ENCODE peak calls at places on chromosomes 5 and 9, in seven cellular contexts. One of them, this sample, is unnamed.
A peak's percentile ranks its signal among the peaks of the same experiment; 100 is the strongest.

GRCh38 chr5:75461679-75462078 is 49.8 kb downstream of the CERT1 start:
- DNase-seq in uterus: no peak
- DNase-seq in body of pancreas: no peak
- DNase-seq in AG10803: peak; percentile 60
- DNase-seq in mesothelial cell of epicardium: no peak
- DNase-seq in heart right ventricle: no peak
- DNase-seq in B cell: no peak
- DNase-seq in this sample: no peak

GRCh38 chr5:113052041-113052795 is 75.6 kb downstream of the DCP2 start:
- DNase-seq in uterus: no peak
- DNase-seq in body of pancreas: no peak
- DNase-seq in AG10803: no peak
- DNase-seq in mesothelial cell of epicardium: no peak
- DNase-seq in heart right ventricle: no peak
- DNase-seq in B cell: no peak
- DNase-seq in this sample: no peak

GRCh38 chr5:113523168-113523567 is 9.7 kb downstream of the YTHDC2 start:
- DNase-seq in uterus: no peak
- DNase-seq in body of pancreas: no peak
- DNase-seq in AG10803: no peak
- DNase-seq in mesothelial cell of epicardium: no peak
- DNase-seq in heart right ventricle: no peak
- DNase-seq in B cell: no peak
- DNase-seq in this sample: no peak

GRCh38 chr5:141543053-141543452 is 54.2 kb downstream of the PCDHGC5 start:
- DNase-seq in uterus: no peak
- DNase-seq in body of pancreas: no peak
- DNase-seq in AG10803: no peak
- DNase-seq in mesothelial cell of epicardium: no peak
- DNase-seq in heart right ventricle: no peak
- DNase-seq in B cell: no peak
- DNase-seq in this sample: no peak

GRCh38 chr9:121472361-121472910 is 27.2 kb downstream of the GGTA1 start:
- DNase-seq in uterus: no peak
- DNase-seq in body of pancreas: no peak
- DNase-seq in AG10803: no peak
- DNase-seq in mesothelial cell of epicardium: no peak
- DNase-seq in heart right ventricle: no peak
- DNase-seq in B cell: no peak
- DNase-seq in this sample: no peak

GRCh38 chr5:139696894-139697658 is 48.9 kb downstream of the CXXC5 start:
- DNase-seq in uterus: peak; percentile 88
- DNase-seq in body of pancreas: peak; percentile 76
- DNase-seq in AG10803: peak; percentile 93
- DNase-seq in mesothelial cell of epicardium: peak; percentile 71
- DNase-seq in heart right ventricle: peak; percentile 87
- DNase-seq in B cell: no peak
- DNase-seq in this sample: peak; percentile 61

GRCh38 chr5:176388003-176388340 is 426 bp downstream of the NOP16 start:
- DNase-seq in uterus: no peak
- DNase-seq in body of pancreas: no peak
- DNase-seq in AG10803: no peak
- DNase-seq in mesothelial cell of epicardium: no peak
- DNase-seq in heart right ventricle: no peak
- DNase-seq in B cell: no peak
- DNase-seq in this sample: no peak

GRCh38 chr5:14445581-14446290 is 135.9 kb upstream of the OTULINL start:
- DNase-seq in uterus: peak; percentile 56
- DNase-seq in body of pancreas: no peak
- DNase-seq in AG10803: peak; percentile 70
- DNase-seq in mesothelial cell of epicardium: no peak
- DNase-seq in heart right ventricle: no peak
- DNase-seq in B cell: no peak
- DNase-seq in this sample: no peak

GRCh38 chr5:68482199-68482598 is 266.6 kb downstream of the PIK3R1 start:
- DNase-seq in uterus: no peak
- DNase-seq in body of pancreas: no peak
- DNase-seq in AG10803: peak; percentile 36
- DNase-seq in mesothelial cell of epicardium: no peak
- DNase-seq in heart right ventricle: no peak
- DNase-seq in B cell: no peak
- DNase-seq in this sample: no peak

DNA sequence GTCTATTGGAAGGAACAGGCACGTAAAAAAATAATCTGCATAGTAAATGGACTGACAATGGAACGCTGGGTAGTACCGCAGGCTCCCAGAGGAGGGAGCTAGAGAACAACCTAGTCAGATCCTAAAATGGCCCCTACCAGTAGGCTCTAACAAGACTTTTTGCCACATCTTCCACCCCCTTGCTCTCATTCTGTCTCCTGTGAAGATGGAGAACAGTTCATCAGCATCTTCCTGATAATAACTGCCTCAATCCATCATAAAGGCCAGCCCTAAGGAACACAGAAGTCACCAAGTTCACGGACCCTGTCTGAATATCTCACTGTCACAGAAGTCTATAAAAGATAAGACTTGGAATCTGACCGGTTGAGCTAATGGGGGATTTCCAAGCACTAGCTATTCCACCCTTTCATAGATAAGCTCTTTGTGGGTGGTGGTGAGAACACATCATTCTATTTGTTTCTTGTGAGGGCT is 133.4 kb downstream of the SLC1A3 start:
- DNase-seq in uterus: no peak
- DNase-seq in body of pancreas: peak; percentile 90
- DNase-seq in AG10803: peak; percentile 59
- DNase-seq in mesothelial cell of epicardium: no peak
- DNase-seq in heart right ventricle: peak; percentile 48
- DNase-seq in B cell: peak; percentile 62
- DNase-seq in this sample: peak; percentile 67
- TF ChIP-seq CTCF in uterus: peak; percentile 26
- TF ChIP-seq CTCF in body of pancreas: peak; percentile 97
- TF ChIP-seq CTCF in AG10803: peak; percentile 84
- TF ChIP-seq CTCF in mesothelial cell of epicardium: peak; percentile 78
- TF ChIP-seq CTCF in heart right ventricle: peak; percentile 37
- TF ChIP-seq CTCF in B cell: peak; percentile 82
- TF ChIP-seq CTCF in this sample: peak; percentile 93

GRCh38 chr5:143341807-143342570 is 61.5 kb downstream of the NR3C1 start:
- DNase-seq in uterus: no peak
- DNase-seq in body of pancreas: no peak
- DNase-seq in AG10803: peak; percentile 64
- DNase-seq in mesothelial cell of epicardium: no peak
- DNase-seq in heart right ventricle: no peak
- DNase-seq in B cell: no peak
- DNase-seq in this sample: no peak

GRCh38 chr5:143337946-143338345 is 65.5 kb downstream of the NR3C1 start:
- DNase-seq in uterus: no peak
- DNase-seq in body of pancreas: no peak
- DNase-seq in AG10803: no peak
- DNase-seq in mesothelial cell of epicardium: no peak
- DNase-seq in heart right ventricle: no peak
- DNase-seq in B cell: no peak
- DNase-seq in this sample: no peak

GRCh38 chr5:143336485-143336884 is 67.0 kb downstream of the NR3C1 start:
- DNase-seq in uterus: no peak
- DNase-seq in body of pancreas: no peak
- DNase-seq in AG10803: no peak
- DNase-seq in mesothelial cell of epicardium: no peak
- DNase-seq in heart right ventricle: peak; percentile 46
- DNase-seq in B cell: no peak
- DNase-seq in this sample: no peak

GRCh38 chr5:143340891-143341685 is 62.4 kb downstream of the NR3C1 start:
- DNase-seq in uterus: no peak
- DNase-seq in body of pancreas: no peak
- DNase-seq in AG10803: peak; percentile 46
- DNase-seq in mesothelial cell of epicardium: no peak
- DNase-seq in heart right ventricle: no peak
- DNase-seq in B cell: no peak
- DNase-seq in this sample: no peak

DNA sequence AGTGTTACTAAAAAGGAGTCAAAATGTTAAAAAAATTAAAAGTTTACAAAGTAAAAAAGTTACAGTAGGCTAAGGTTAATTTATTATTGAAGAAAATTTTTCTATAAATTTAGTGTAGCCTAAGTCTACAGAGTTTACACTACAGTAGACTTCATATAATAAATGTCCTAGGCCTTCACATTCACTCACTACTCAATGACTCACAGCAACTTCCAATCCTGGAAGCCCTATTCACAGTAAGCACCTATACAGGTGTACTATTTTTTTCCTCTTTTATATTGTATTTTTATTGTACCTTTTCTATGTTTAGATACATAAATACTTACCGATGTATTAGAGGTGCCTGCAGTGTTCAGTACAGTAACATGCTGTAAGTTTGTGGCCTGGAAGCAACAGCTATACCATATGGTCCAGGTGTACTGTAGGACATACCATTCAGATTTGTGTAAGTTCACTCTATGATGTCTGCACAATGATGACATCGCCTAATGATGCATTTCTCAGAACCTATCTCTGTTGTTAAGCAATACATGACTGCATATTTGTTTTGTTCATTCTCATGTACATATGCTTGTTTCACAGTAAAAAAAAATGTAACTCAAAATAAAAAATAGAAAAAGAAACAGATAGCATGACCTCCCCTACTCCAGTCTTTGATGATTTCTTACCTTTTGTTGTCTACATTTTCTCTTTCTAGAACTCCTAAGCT is 64.7 kb downstream of the NR3C1 start:
- DNase-seq in uterus: no peak
- DNase-seq in body of pancreas: no peak
- DNase-seq in AG10803: peak; percentile 56
- DNase-seq in mesothelial cell of epicardium: no peak
- DNase-seq in heart right ventricle: no peak
- DNase-seq in B cell: no peak
- DNase-seq in this sample: no peak
- TF ChIP-seq CTCF in uterus: no peak
- TF ChIP-seq CTCF in body of pancreas: no peak
- TF ChIP-seq CTCF in AG10803: no peak
- TF ChIP-seq CTCF in mesothelial cell of epicardium: no peak
- TF ChIP-seq CTCF in heart right ventricle: no peak
- TF ChIP-seq CTCF in B cell: no peak
- TF ChIP-seq CTCF in this sample: no peak

GRCh38 chr9:2157277-2158105 is 142.3 kb downstream of the SMARCA2 start:
- DNase-seq in uterus: peak; percentile 34
- DNase-seq in body of pancreas: peak; percentile 45
- DNase-seq in AG10803: peak; percentile 57
- DNase-seq in mesothelial cell of epicardium: no peak
- DNase-seq in heart right ventricle: no peak
- DNase-seq in B cell: no peak
- DNase-seq in this sample: peak; percentile 18
- TF ChIP-seq CTCF in uterus: no peak
- TF ChIP-seq CTCF in body of pancreas: no peak
- TF ChIP-seq CTCF in AG10803: no peak
- TF ChIP-seq CTCF in mesothelial cell of epicardium: no peak
- TF ChIP-seq CTCF in heart right ventricle: no peak
- TF ChIP-seq CTCF in B cell: no peak
- TF ChIP-seq CTCF in this sample: no peak

GRCh38 chr5:119943148-119943547 is 313.8 kb downstream of the FAM170A start:
- DNase-seq in uterus: no peak
- DNase-seq in body of pancreas: no peak
- DNase-seq in AG10803: peak; percentile 43
- DNase-seq in mesothelial cell of epicardium: no peak
- DNase-seq in heart right ventricle: no peak
- DNase-seq in B cell: no peak
- DNase-seq in this sample: no peak
- TF ChIP-seq CTCF in uterus: peak; percentile 27
- TF ChIP-seq CTCF in body of pancreas: peak; percentile 44
- TF ChIP-seq CTCF in AG10803: peak; percentile 44
- TF ChIP-seq CTCF in mesothelial cell of epicardium: no peak
- TF ChIP-seq CTCF in heart right ventricle: peak; percentile 8
- TF ChIP-seq CTCF in B cell: no peak
- TF ChIP-seq CTCF in this sample: no peak

DNA sequence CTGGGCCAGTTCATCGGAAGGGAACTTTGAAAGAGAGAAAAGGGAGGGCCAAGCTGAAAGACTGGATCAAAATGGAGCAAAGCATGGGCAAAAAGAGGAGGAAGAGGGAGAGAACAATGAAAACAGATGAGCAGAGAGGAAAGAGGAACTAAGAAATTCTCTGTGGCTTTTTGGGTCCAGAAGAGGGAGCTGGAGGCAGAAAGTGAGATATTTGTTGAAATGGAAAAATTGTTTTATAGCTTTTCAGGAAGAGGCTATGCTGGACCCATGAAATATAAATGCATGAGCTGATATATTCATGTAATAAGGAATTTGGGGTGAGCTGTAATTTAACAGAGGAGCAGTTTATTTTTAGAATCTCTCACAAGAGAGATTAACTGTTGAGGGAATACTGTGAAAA is 457.3 kb downstream of the DMAC1 start:
- DNase-seq in uterus: no peak
- DNase-seq in body of pancreas: no peak
- DNase-seq in AG10803: no peak
- DNase-seq in mesothelial cell of epicardium: no peak
- DNase-seq in heart right ventricle: no peak
- DNase-seq in B cell: no peak
- DNase-seq in this sample: peak; percentile 15
- TF ChIP-seq CTCF in uterus: no peak
- TF ChIP-seq CTCF in body of pancreas: peak; percentile 4
- TF ChIP-seq CTCF in AG10803: peak; percentile 37
- TF ChIP-seq CTCF in mesothelial cell of epicardium: no peak
- TF ChIP-seq CTCF in heart right ventricle: no peak
- TF ChIP-seq CTCF in B cell: peak; percentile 12
- TF ChIP-seq CTCF in this sample: no peak

GRCh38 chr5:168292783-168293696 is 1.6 kb downstream of the WWC1 start:
- DNase-seq in uterus: no peak
- DNase-seq in body of pancreas: no peak
- DNase-seq in AG10803: no peak
- DNase-seq in mesothelial cell of epicardium: no peak
- DNase-seq in heart right ventricle: no peak
- DNase-seq in B cell: no peak
- DNase-seq in this sample: no peak

GRCh38 chr5:168290902-168291280 is 554 bp upstream of the WWC1 start:
- DNase-seq in uterus: no peak
- DNase-seq in body of pancreas: no peak
- DNase-seq in AG10803: no peak
- DNase-seq in mesothelial cell of epicardium: no peak
- DNase-seq in heart right ventricle: no peak
- DNase-seq in B cell: no peak
- DNase-seq in this sample: no peak

GRCh38 chr5:168288349-168289245 is 2.8 kb upstream of the WWC1 start:
- DNase-seq in uterus: no peak
- DNase-seq in body of pancreas: peak; percentile 64
- DNase-seq in AG10803: no peak
- DNase-seq in mesothelial cell of epicardium: no peak
- DNase-seq in heart right ventricle: no peak
- DNase-seq in B cell: no peak
- DNase-seq in this sample: no peak

GRCh38 chr5:168291961-168292782 is 727 bp downstream of the WWC1 start:
- DNase-seq in uterus: no peak
- DNase-seq in body of pancreas: peak; percentile 35
- DNase-seq in AG10803: no peak
- DNase-seq in mesothelial cell of epicardium: no peak
- DNase-seq in heart right ventricle: no peak
- DNase-seq in B cell: no peak
- DNase-seq in this sample: peak; percentile 37

GRCh38 chr5:168291281-168291960 is at the start of gene WWC1:
- DNase-seq in uterus: no peak
- DNase-seq in body of pancreas: peak; percentile 91
- DNase-seq in AG10803: no peak
- DNase-seq in mesothelial cell of epicardium: peak; percentile 63
- DNase-seq in heart right ventricle: no peak
- DNase-seq in B cell: peak; percentile 68
- DNase-seq in this sample: peak; percentile 77
- TF ChIP-seq CTCF in uterus: no peak
- TF ChIP-seq CTCF in body of pancreas: peak; percentile 46
- TF ChIP-seq CTCF in AG10803: peak; percentile 25
- TF ChIP-seq CTCF in mesothelial cell of epicardium: peak; percentile 31
- TF ChIP-seq CTCF in heart right ventricle: no peak
- TF ChIP-seq CTCF in B cell: no peak
- TF ChIP-seq CTCF in this sample: peak; percentile 4

This sample was measured in GM10248.